ENCODE peak calls at places on chromosomes 13 and 19, in ten cellular contexts. One of them, this sample, is unnamed.

GRCh38 chr19:4088975-4089374 is 22.3 kb upstream of the ZBTB7A start:
- DNase-seq in neural progenitor cell: no peak
- DNase-seq in CD4-positive, alpha-beta T cell: peak; percentile 43
- DNase-seq in cardiac fibroblast: no peak
- DNase-seq in thoracic aorta: no peak
- DNase-seq in upper lobe of right lung: no peak
- DNase-seq in heart right ventricle: no peak
- DNase-seq in heart left ventricle: no peak
- DNase-seq in left ventricle myocardium inferior: no peak
- DNase-seq in BE2C: no peak
- DNase-seq in this sample: no peak

GRCh38 chr19:48629599-48630288 is 7.4 kb downstream of the DBP start:
- DNase-seq in neural progenitor cell: peak; percentile 95
- DNase-seq in CD4-positive, alpha-beta T cell: no peak
- DNase-seq in cardiac fibroblast: peak; percentile 82
- DNase-seq in thoracic aorta: no peak
- DNase-seq in upper lobe of right lung: peak; percentile 75
- DNase-seq in heart right ventricle: no peak
- DNase-seq in heart left ventricle: peak; percentile 70
- DNase-seq in left ventricle myocardium inferior: peak; percentile 54
- DNase-seq in BE2C: peak; percentile 91
- DNase-seq in this sample: no peak

GRCh38 chr13:43464578-43465264 is 322.1 kb downstream of the ENOX1 start:
- DNase-seq in neural progenitor cell: no peak
- DNase-seq in CD4-positive, alpha-beta T cell: no peak
- DNase-seq in cardiac fibroblast: no peak
- DNase-seq in thoracic aorta: no peak
- DNase-seq in upper lobe of right lung: no peak
- DNase-seq in heart right ventricle: no peak
- DNase-seq in heart left ventricle: no peak
- DNase-seq in left ventricle myocardium inferior: no peak
- DNase-seq in BE2C: no peak
- DNase-seq in this sample: no peak

GRCh38 chr19:42601811-42602443 is 7.2 kb upstream of the CEACAM8 start:
- DNase-seq in neural progenitor cell: peak; percentile 48
- DNase-seq in CD4-positive, alpha-beta T cell: no peak
- DNase-seq in cardiac fibroblast: peak; percentile 19
- DNase-seq in thoracic aorta: no peak
- DNase-seq in upper lobe of right lung: no peak
- DNase-seq in heart right ventricle: peak; percentile 36
- DNase-seq in heart left ventricle: peak; percentile 40
- DNase-seq in left ventricle myocardium inferior: no peak
- DNase-seq in BE2C: no peak
- DNase-seq in this sample: no peak

GRCh38 chr19:48627211-48627864 is 8.0 kb downstream of the SPHK2 start:
- DNase-seq in neural progenitor cell: no peak
- DNase-seq in CD4-positive, alpha-beta T cell: no peak
- DNase-seq in cardiac fibroblast: no peak
- DNase-seq in thoracic aorta: no peak
- DNase-seq in upper lobe of right lung: peak; percentile 66
- DNase-seq in heart right ventricle: no peak
- DNase-seq in heart left ventricle: no peak
- DNase-seq in left ventricle myocardium inferior: no peak
- DNase-seq in BE2C: no peak
- DNase-seq in this sample: no peak

GRCh38 chr19:45812297-45812696 is 2.8 kb downstream of the RSPH6A start:
- DNase-seq in neural progenitor cell: no peak
- DNase-seq in CD4-positive, alpha-beta T cell: no peak
- DNase-seq in cardiac fibroblast: no peak
- DNase-seq in thoracic aorta: no peak
- DNase-seq in upper lobe of right lung: no peak
- DNase-seq in heart right ventricle: no peak
- DNase-seq in heart left ventricle: no peak
- DNase-seq in left ventricle myocardium inferior: no peak
- DNase-seq in BE2C: no peak
- DNase-seq in this sample: no peak

GRCh38 chr13:36553501-36553900 is 120.3 kb upstream of the SERTM1 start:
- DNase-seq in neural progenitor cell: no peak
- DNase-seq in CD4-positive, alpha-beta T cell: no peak
- DNase-seq in cardiac fibroblast: no peak
- DNase-seq in thoracic aorta: no peak
- DNase-seq in upper lobe of right lung: no peak
- DNase-seq in heart right ventricle: no peak
- DNase-seq in heart left ventricle: no peak
- DNase-seq in left ventricle myocardium inferior: no peak
- DNase-seq in BE2C: no peak
- DNase-seq in this sample: no peak

GRCh38 chr13:44471686-44472085 is 98.1 kb downstream of the SERP2 start:
- DNase-seq in neural progenitor cell: no peak
- DNase-seq in CD4-positive, alpha-beta T cell: no peak
- DNase-seq in cardiac fibroblast: peak; percentile 29
- DNase-seq in thoracic aorta: no peak
- DNase-seq in upper lobe of right lung: no peak
- DNase-seq in heart right ventricle: no peak
- DNase-seq in heart left ventricle: no peak
- DNase-seq in left ventricle myocardium inferior: no peak
- DNase-seq in BE2C: no peak
- DNase-seq in this sample: no peak

GRCh38 chr13:29886446-29886845 is 36.0 kb upstream of the UBL3 start:
- DNase-seq in neural progenitor cell: no peak
- DNase-seq in CD4-positive, alpha-beta T cell: no peak
- DNase-seq in cardiac fibroblast: no peak
- DNase-seq in thoracic aorta: no peak
- DNase-seq in upper lobe of right lung: no peak
- DNase-seq in heart right ventricle: no peak
- DNase-seq in heart left ventricle: no peak
- DNase-seq in left ventricle myocardium inferior: no peak
- DNase-seq in BE2C: no peak
- DNase-seq in this sample: no peak

GRCh38 chr19:1671716-1672037 is 19.3 kb upstream of the TCF3 start:
- DNase-seq in neural progenitor cell: no peak
- DNase-seq in CD4-positive, alpha-beta T cell: no peak
- DNase-seq in cardiac fibroblast: no peak
- DNase-seq in thoracic aorta: no peak
- DNase-seq in upper lobe of right lung: no peak
- DNase-seq in heart right ventricle: no peak
- DNase-seq in heart left ventricle: no peak
- DNase-seq in left ventricle myocardium inferior: no peak
- DNase-seq in BE2C: peak; percentile 45
- DNase-seq in this sample: no peak

GRCh38 chr19:2037676-2038255 is 13.3 kb downstream of the MKNK2 start:
- DNase-seq in neural progenitor cell: no peak
- DNase-seq in CD4-positive, alpha-beta T cell: no peak
- DNase-seq in cardiac fibroblast: no peak
- DNase-seq in thoracic aorta: no peak
- DNase-seq in upper lobe of right lung: peak; percentile 60
- DNase-seq in heart right ventricle: no peak
- DNase-seq in heart left ventricle: no peak
- DNase-seq in left ventricle myocardium inferior: peak; percentile 16
- DNase-seq in BE2C: no peak
- DNase-seq in this sample: no peak

GRCh38 chr13:26133851-26134250 is 82.0 kb upstream of the SHISA2 start:
- DNase-seq in neural progenitor cell: no peak
- DNase-seq in CD4-positive, alpha-beta T cell: no peak
- DNase-seq in cardiac fibroblast: peak; percentile 15
- DNase-seq in thoracic aorta: no peak
- DNase-seq in upper lobe of right lung: no peak
- DNase-seq in heart right ventricle: no peak
- DNase-seq in heart left ventricle: no peak
- DNase-seq in left ventricle myocardium inferior: no peak
- DNase-seq in BE2C: no peak
- DNase-seq in this sample: no peak
- TF ChIP-seq CTCF in neural progenitor cell: peak; percentile 10
- TF ChIP-seq CTCF in CD4-positive, alpha-beta T cell: no peak
- TF ChIP-seq CTCF in cardiac fibroblast: no peak
- TF ChIP-seq CTCF in thoracic aorta: no peak
- TF ChIP-seq CTCF in upper lobe of right lung: no peak
- TF ChIP-seq CTCF in heart right ventricle: no peak
- TF ChIP-seq CTCF in heart left ventricle: no peak
- TF ChIP-seq CTCF in left ventricle myocardium inferior: no peak
- TF ChIP-seq CTCF in BE2C: peak; percentile 6
- TF ChIP-seq CTCF in this sample: no peak

DNA sequence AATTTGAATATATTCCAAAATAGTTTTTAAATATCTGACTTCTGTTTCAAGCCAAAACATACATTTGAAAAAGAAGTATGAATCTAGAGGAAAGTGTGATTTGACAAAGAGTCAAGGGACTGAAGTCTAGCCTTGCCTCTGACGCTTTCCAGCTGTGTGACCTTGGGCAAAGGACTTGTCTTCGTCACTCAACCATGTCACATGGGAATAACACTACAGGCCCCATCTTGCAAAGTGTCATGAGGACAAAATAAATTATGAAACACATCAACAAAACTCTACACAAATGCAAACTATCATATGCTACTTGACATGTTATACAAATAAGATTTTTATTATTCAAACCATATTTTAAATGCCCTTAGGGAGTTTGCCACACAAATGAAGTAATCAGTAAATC is 73.0 kb downstream of the CYSLTR2 start:
- DNase-seq in neural progenitor cell: no peak
- DNase-seq in CD4-positive, alpha-beta T cell: no peak
- DNase-seq in cardiac fibroblast: no peak
- DNase-seq in thoracic aorta: no peak
- DNase-seq in upper lobe of right lung: no peak
- DNase-seq in heart right ventricle: peak; percentile 67
- DNase-seq in heart left ventricle: peak; percentile 70
- DNase-seq in left ventricle myocardium inferior: no peak
- DNase-seq in BE2C: no peak
- DNase-seq in this sample: no peak
- TF ChIP-seq CTCF in neural progenitor cell: no peak
- TF ChIP-seq CTCF in CD4-positive, alpha-beta T cell: no peak
- TF ChIP-seq CTCF in cardiac fibroblast: no peak
- TF ChIP-seq CTCF in thoracic aorta: no peak
- TF ChIP-seq CTCF in upper lobe of right lung: no peak
- TF ChIP-seq CTCF in heart right ventricle: no peak
- TF ChIP-seq CTCF in heart left ventricle: no peak
- TF ChIP-seq CTCF in left ventricle myocardium inferior: no peak
- TF ChIP-seq CTCF in BE2C: no peak
- TF ChIP-seq CTCF in this sample: no peak

DNA sequence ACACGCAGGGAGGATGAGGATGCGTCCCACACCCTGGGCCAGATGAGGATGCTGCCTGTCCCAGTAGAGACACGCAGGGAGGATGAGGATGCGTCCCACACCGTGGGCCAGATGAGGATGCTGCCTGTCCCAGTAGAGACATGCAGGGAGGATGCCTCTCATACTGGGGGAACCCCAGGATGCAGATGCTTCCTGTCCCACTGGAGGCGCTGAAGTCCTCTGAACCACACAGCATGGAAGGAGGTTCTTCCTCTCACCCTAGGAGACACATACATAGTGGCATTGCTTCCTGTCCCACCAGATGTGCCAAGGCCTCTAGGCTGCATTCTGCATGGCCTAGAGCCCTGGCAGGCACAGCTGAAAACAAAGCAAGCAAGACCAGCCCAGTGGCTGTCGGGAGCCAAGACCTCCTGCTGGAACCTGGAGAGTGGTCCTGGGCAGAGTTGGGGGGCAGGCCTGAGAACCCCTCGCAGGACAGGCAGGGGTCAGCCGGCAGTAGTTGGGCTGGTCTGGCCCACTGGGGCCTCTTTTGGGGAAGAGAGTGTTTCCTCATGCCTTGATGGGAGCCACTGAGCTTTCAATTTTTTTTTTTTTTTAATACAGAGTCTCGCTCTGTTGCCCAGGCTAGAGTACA is 4.3 kb downstream of the HPN start:
- DNase-seq in neural progenitor cell: peak; percentile 55
- DNase-seq in CD4-positive, alpha-beta T cell: peak; percentile 28
- DNase-seq in cardiac fibroblast: peak; percentile 51
- DNase-seq in thoracic aorta: no peak
- DNase-seq in upper lobe of right lung: no peak
- DNase-seq in heart right ventricle: no peak
- DNase-seq in heart left ventricle: peak; percentile 32
- DNase-seq in left ventricle myocardium inferior: no peak
- DNase-seq in BE2C: no peak
- DNase-seq in this sample: no peak
- TF ChIP-seq CTCF in neural progenitor cell: peak; percentile 43
- TF ChIP-seq CTCF in CD4-positive, alpha-beta T cell: peak; percentile 19
- TF ChIP-seq CTCF in cardiac fibroblast: peak; percentile 51
- TF ChIP-seq CTCF in thoracic aorta: no peak
- TF ChIP-seq CTCF in upper lobe of right lung: peak; percentile 42
- TF ChIP-seq CTCF in heart right ventricle: no peak
- TF ChIP-seq CTCF in heart left ventricle: peak; percentile 23
- TF ChIP-seq CTCF in left ventricle myocardium inferior: peak; percentile 30
- TF ChIP-seq CTCF in BE2C: no peak
- TF ChIP-seq CTCF in this sample: no peak

GRCh38 chr13:97914537-97914936 is 38.9 kb upstream of the IPO5 start:
- DNase-seq in neural progenitor cell: no peak
- DNase-seq in CD4-positive, alpha-beta T cell: no peak
- DNase-seq in cardiac fibroblast: no peak
- DNase-seq in thoracic aorta: no peak
- DNase-seq in upper lobe of right lung: no peak
- DNase-seq in heart right ventricle: no peak
- DNase-seq in heart left ventricle: no peak
- DNase-seq in left ventricle myocardium inferior: no peak
- DNase-seq in BE2C: no peak
- DNase-seq in this sample: no peak

GRCh38 chr13:97913206-97913605 is 40.3 kb upstream of the IPO5 start:
- DNase-seq in neural progenitor cell: no peak
- DNase-seq in CD4-positive, alpha-beta T cell: no peak
- DNase-seq in cardiac fibroblast: peak; percentile 61
- DNase-seq in thoracic aorta: no peak
- DNase-seq in upper lobe of right lung: no peak
- DNase-seq in heart right ventricle: no peak
- DNase-seq in heart left ventricle: no peak
- DNase-seq in left ventricle myocardium inferior: no peak
- DNase-seq in BE2C: no peak
- DNase-seq in this sample: no peak

GRCh38 chr13:97912139-97912535 is 41.3 kb upstream of the IPO5 start:
- DNase-seq in neural progenitor cell: no peak
- DNase-seq in CD4-positive, alpha-beta T cell: no peak
- DNase-seq in cardiac fibroblast: no peak
- DNase-seq in thoracic aorta: no peak
- DNase-seq in upper lobe of right lung: no peak
- DNase-seq in heart right ventricle: no peak
- DNase-seq in heart left ventricle: no peak
- DNase-seq in left ventricle myocardium inferior: no peak
- DNase-seq in BE2C: no peak
- DNase-seq in this sample: no peak

GRCh38 chr13:97911311-97912138 is 42.0 kb upstream of the IPO5 start:
- DNase-seq in neural progenitor cell: peak; percentile 39
- DNase-seq in CD4-positive, alpha-beta T cell: no peak
- DNase-seq in cardiac fibroblast: no peak
- DNase-seq in thoracic aorta: no peak
- DNase-seq in upper lobe of right lung: no peak
- DNase-seq in heart right ventricle: no peak
- DNase-seq in heart left ventricle: no peak
- DNase-seq in left ventricle myocardium inferior: no peak
- DNase-seq in BE2C: peak; percentile 25
- DNase-seq in this sample: no peak
- TF ChIP-seq CTCF in neural progenitor cell: peak; percentile 63
- TF ChIP-seq CTCF in CD4-positive, alpha-beta T cell: no peak
- TF ChIP-seq CTCF in cardiac fibroblast: peak; percentile 50
- TF ChIP-seq CTCF in thoracic aorta: no peak
- TF ChIP-seq CTCF in upper lobe of right lung: peak; percentile 28
- TF ChIP-seq CTCF in heart right ventricle: peak; percentile 30
- TF ChIP-seq CTCF in heart left ventricle: no peak
- TF ChIP-seq CTCF in left ventricle myocardium inferior: peak; percentile 48
- TF ChIP-seq CTCF in BE2C: peak; percentile 65
- TF ChIP-seq CTCF in this sample: no peak

This sample was measured in omental fat pad.